ENCODE peak calls at places on chromosomes 1 and 21, in four cellular contexts. W, E, V and T are unnamed samples. For H3K4me1, the result is how much of the 10 kb centered on the place peaks cover.

GRCh38 chr1:151147132-151147503 is 687 bp upstream of the SEMA6C start:
- DNase-seq in W (no peak), E (no peak), V (no peak), T (no peak)

GRCh38 chr1:166701603-166702090 is 137.6 kb upstream of the POGK start:
- DNase-seq in W (no peak), E (no peak), V (no peak), T (no peak)

GRCh38 chr21:38075833-38076567 is 159.7 kb upstream of the KCNJ6 start:
- DNase-seq in W (peak), E (no peak), V (no peak), T (peak)

GRCh38 chr21:14064296-14064645 is 146.5 kb downstream of the LIPI start:
- DNase-seq in W (no peak), E (no peak), V (no peak), T (no peak)

GRCh38 chr21:29075706-29076447 is 2.4 kb upstream of the CCT8 start:
- DNase-seq in W (no peak), E (no peak), V (no peak), T (no peak)

GRCh38 chr1:169795687-169796086 is 980 bp upstream of the METTL18 start:
- DNase-seq in W (no peak), E (peak), V (no peak), T (no peak)

GRCh38 chr1:205658943-205659581 is 21.2 kb downstream of the SLC45A3 start:
- DNase-seq in W (peak), E (peak), V (peak), T (peak)

GRCh38 chr1:227315500-227316346 is 2.6 kb downstream of the CDC42BPA start:
- DNase-seq in W (peak), E (peak), V (peak), T (peak)

GRCh38 chr1:45843474-45843905 is 40.1 kb downstream of the MAST2 start:
- DNase-seq in W (no peak), E (no peak), V (no peak), T (no peak)

GRCh38 chr1:180188103-180188506 is 33.4 kb downstream of the QSOX1 start:
- DNase-seq in W (peak), E (peak), V (peak), T (peak)

GRCh38 chr1:186662752-186663151 is 17.5 kb downstream of the PTGS2 start:
- DNase-seq in W (no peak), E (no peak), V (no peak), T (no peak)

GRCh38 chr1:22053018-22053860 is 730 bp downstream of the CDC42 start:
- DNase-seq in W (peak), E (peak), V (peak), T (peak)

GRCh38 chr1:92515796-92516201 is 29.1 kb upstream of the GFI1 start:
- DNase-seq in W (no peak), E (no peak), V (no peak), T (no peak)

GRCh38 chr1:35882586-35882944 is 444 bp upstream of the AGO1 start:
- DNase-seq in W (no peak), E (no peak), V (no peak), T (no peak)

GRCh38 chr1:21848524-21849174 is 36.6 kb downstream of the LDLRAD2 start:
- DNase-seq in W (no peak), E (no peak), V (no peak), T (no peak)

GRCh38 chr1:167452483-167452882 is 65.8 kb downstream of the CD247 start:
- DNase-seq in W (no peak), E (no peak), V (no peak), T (no peak)

GRCh38 chr1:44632511-44633072 is 41.7 kb downstream of the TMEM53 start:
- DNase-seq in W (no peak), E (peak), V (no peak), T (no peak)

GRCh38 chr1:205545991-205546390 is 41.5 kb downstream of the CDK18 start:
- DNase-seq in W (no peak), E (no peak), V (peak), T (no peak)

GRCh38 chr1:93908394-93909145 is 660 bp downstream of the GCLM start:
- DNase-seq in W (peak), E (peak), V (peak), T (peak)

GRCh38 chr1:9589144-9589718 is 520 bp downstream of the TMEM201 start:
- DNase-seq in W (peak), E (peak), V (peak), T (no peak)

GRCh38 chr1:91653183-91653582 is 152.5 kb downstream of the CDC7 start:
- DNase-seq in W (no peak), E (no peak), V (no peak), T (no peak)

GRCh38 chr1:168920456-168921094 is 185.9 kb upstream of the ATP1B1 start:
- DNase-seq in W (no peak), E (no peak), V (no peak), T (no peak)

GRCh38 chr1:195763146-195763906 is 844.9 kb downstream of the KCNT2 start:
- DNase-seq in W (no peak), E (no peak), V (no peak), T (peak)

GRCh38 chr1:19427087-19427781 is 58.1 kb downstream of the CAPZB start:
- DNase-seq in W (no peak), E (no peak), V (peak), T (no peak)
- H3K4me1 ChIP-seq in W (half or more), E (under half), V (half or more), T (under half)

GRCh38 chr1:11789126-11790067 is 16.4 kb downstream of the MTHFR start:
- DNase-seq in W (no peak), E (peak), V (no peak), T (no peak)

GRCh38 chr1:11787804-11788436 is 17.8 kb downstream of the MTHFR start:
- DNase-seq in W (no peak), E (peak), V (no peak), T (no peak)

GRCh38 chr1:11790101-11790879 is 15.5 kb downstream of the MTHFR start:
- DNase-seq in W (no peak), E (peak), V (no peak), T (no peak)

GRCh38 chr1:11787251-11787803 is 18.4 kb downstream of the MTHFR start:
- DNase-seq in W (peak), E (peak), V (peak), T (peak)

DNA sequence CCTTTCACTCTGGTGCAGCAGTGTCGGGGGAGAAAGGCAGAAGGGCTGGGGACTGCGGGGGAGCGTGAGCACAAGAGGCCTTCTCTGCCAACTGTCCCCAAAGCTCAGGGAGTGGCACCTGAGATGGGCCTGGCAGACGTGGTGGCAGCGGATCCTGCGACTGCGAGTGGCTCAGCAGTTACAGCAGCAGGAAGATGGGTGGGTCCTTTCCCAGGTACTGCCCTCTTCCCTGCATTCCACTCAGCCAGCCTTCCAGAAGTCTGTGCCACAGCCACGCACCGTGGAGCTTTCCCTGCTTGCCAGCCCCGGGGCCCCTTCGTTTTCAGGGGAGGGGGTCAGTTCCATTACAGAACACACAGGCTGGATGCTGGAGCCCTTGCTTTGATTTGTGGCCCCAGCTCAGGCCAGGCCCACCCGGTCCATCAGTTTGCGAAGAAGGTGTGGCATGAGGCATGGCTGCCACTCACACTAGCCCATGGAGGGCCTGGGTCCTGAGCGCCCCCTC is 17.2 kb downstream of the MTHFR start:
- DNase-seq in W (no peak), E (peak), V (no peak), T (no peak)
- H3K4me3 ChIP-seq in W (no peak), E (no peak), V (no peak), T (no peak)

GRCh38 chr1:54278941-54279422 is 79.0 kb downstream of the MRPL37 start:
- DNase-seq in W (no peak), E (no peak), V (no peak), T (no peak)
- H3K4me1 ChIP-seq in W (half or more), E (under half), V (half or more), T (under half)

DNA sequence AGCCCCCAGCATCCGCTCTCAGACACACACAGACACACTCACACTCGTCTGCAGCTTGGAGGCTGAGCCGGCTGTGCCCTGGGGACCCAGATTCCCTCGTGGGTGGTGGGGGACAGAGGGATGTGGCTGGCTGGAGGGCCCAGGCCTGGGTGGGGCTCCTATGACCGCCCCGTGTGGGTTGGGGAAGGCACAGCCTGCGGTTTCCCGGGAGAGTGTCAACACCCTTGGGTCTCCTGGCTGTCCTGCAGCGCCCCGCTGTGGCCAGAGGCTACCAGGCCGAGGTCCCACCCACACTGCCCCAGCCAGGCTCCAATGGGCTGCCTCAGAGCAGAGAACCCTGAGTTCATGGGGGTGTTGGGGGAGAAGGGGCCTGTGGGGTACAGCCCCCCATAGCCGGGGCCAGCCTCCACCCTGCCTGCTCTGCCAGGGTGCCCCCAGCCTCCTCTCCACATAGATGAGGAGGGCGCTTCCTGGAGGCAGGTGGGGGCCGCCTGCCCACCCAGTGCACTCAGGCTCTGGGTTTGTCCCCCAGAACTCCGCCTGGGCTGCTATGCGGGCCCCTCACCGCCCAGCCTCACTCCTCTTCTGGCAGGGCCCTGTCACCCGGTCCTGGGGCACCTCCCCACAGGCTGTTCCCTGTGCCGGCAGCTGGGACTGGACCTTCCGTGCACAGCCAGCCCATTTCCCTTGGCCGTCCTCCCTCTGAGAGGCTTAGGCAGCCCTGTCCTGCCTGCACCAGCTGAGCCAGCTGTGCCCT is at the start of gene TTC34:
- DNase-seq in W (peak), E (no peak), V (peak), T (peak)
- H3K4me3 ChIP-seq in W (no peak), E (no peak), V (no peak), T (no peak)

GRCh38 chr1:147738739-147739476 is 21.5 kb downstream of the GJA5 start:
- DNase-seq in W (no peak), E (no peak), V (no peak), T (no peak)

GRCh38 chr1:147738129-147738528 is 22.3 kb downstream of the GJA5 start:
- DNase-seq in W (no peak), E (no peak), V (no peak), T (no peak)

GRCh38 chr1:147741075-147741474 is 19.3 kb downstream of the GJA5 start:
- DNase-seq in W (no peak), E (no peak), V (no peak), T (no peak)

GRCh38 chr1:147736847-147737246 is 23.6 kb downstream of the GJA5 start:
- DNase-seq in W (no peak), E (no peak), V (no peak), T (no peak)

GRCh38 chr1:147740391-147740790 is 20.0 kb downstream of the GJA5 start:
- DNase-seq in W (no peak), E (no peak), V (no peak), T (no peak)
- H3K4me1 ChIP-seq in W (under half), E (under half), V (under half), T (under half)

DNA sequence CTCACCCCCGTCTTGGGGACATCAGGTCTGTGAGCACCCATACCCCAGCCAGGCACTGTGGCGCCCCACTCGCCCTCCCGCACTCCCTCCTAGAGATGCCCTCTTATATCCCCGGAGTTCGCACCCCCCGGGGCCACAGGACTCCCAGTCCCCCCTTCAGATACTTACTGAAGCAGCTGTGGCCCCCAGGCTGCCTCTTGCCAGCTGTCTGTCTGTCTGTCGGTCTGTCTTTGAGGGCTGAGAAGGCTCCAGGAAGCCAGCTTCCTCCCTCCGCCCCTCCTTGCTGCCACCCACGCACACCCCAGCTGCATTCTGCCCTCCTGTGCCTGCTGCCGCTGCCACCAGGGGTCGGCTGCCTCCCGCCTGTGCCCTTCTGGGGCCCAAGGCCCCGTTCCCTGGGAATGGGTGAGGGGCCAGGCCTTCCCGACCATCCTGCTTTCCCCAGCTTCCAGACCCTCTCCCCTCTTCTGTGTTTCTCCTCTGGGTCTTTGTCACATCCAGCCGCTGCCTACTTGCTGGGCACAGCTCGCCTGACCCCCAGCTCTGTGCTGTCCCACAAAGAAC is at the start of gene PTPN7:
- DNase-seq in W (peak), E (no peak), V (peak), T (no peak)
- H3K4me3 ChIP-seq in W (no peak), E (no peak), V (peak), T (no peak)

GRCh38 chr1:43547538-43548072 is 16.9 kb downstream of the PTPRF start:
- DNase-seq in W (no peak), E (peak), V (no peak), T (no peak)
- H3K4me1 ChIP-seq in W (half or more), E (half or more), V (half or more), T (half or more)

DNA sequence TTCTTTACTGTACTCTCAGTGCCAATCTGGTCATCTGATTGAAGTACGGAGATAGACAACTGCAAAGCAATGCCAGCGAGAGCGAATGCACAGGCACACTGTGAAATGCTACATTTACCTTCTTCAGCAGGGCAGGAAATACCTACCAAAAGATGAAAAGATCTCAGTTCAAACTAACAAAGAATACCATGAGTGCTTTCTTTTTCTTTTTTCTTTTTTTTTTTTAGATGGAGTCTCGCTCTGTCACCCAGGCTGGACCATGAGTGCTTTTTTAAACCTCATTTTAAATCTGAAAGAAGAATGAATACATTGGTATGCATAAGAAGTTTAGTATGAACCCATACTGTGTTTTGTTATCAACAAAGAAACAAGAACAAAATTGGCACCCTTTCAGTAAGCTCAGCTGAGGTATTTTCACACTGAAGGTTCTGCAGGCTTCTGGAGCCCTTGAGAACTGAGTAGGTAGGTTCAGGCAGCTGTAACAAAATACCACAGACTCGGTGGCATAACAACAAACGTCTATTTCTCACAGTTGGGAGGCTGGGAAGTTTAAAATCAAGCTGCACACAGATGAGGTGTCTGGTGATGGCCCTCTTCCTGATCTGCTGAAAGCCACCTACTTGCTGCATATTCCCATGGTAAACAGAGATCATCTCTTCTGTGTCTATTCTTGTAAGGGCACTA is 1.7 kb upstream of the CHI3L2 start:
- DNase-seq in W (no peak), E (no peak), V (no peak), T (no peak)
- H3K4me3 ChIP-seq in W (no peak), E (no peak), V (no peak), T (no peak)

DNA sequence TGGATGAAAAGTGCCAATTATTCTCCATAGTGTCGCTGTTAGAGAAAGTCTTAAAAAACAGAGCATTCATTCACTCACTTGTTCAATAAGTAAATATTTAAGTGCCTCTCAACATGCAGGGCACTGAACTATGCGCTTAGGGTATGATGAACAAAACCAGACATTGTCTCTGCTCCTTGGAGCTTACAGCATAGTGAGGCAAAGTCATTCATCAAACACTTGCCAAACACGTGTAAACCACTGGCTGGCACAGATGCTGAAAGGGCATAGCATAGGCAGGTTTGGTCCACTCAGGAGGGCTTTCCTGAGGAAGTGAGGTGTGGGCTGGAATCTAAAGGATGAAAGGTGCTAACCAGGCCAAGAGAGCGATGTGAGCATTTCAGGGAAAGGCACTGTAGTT is 27.6 kb upstream of the RD3 start:
- DNase-seq in W (no peak), E (no peak), V (no peak), T (no peak)
- H3K4me1 ChIP-seq in W (under half), E (under half), V (under half), T (under half)

GRCh38 chr1:23163395-23163794 is 5.3 kb downstream of the LUZP1 start:
- DNase-seq in W (no peak), E (no peak), V (no peak), T (no peak)
- H3K4me3 ChIP-seq in W (no peak), E (no peak), V (no peak), T (no peak)